ENCODE peak calls at places on chromosomes 11 and 22, in five cellular contexts. C is mucosa of descending colon, D is cardiac fibroblast, K is astrocyte of the spinal cord, Z is psoas muscle. P is an unnamed sample.

GRCh38 chr11:65166893-65167292 is 3.1 kb upstream of the SPDYC start:
- DNase-seq in D (no peak), C (no peak), Z (no peak), K (no peak), P (no peak)

GRCh38 chr11:91872216-91872615 is 352.4 kb upstream of the FAT3 start:
- DNase-seq in C (no peak), Z (no peak), D (no peak), K (no peak), P (no peak)

GRCh38 chr22:20014526-20015186 is 2.0 kb downstream of the ARVCF start:
- DNase-seq in C (peak), D (no peak), K (no peak), Z (peak), P (no peak)

GRCh38 chr11:8368772-8369171 is 105.1 kb upstream of the LMO1 start:
- DNase-seq in K (no peak), C (no peak), D (no peak), Z (no peak), P (no peak)

GRCh38 chr11:12180257-12181205 is 70.1 kb downstream of the MICAL2 start:
- DNase-seq in D (peak), C (no peak), K (no peak), Z (no peak), P (no peak)

GRCh38 chr11:1072821-1073231 is 1.8 kb upstream of the MUC2 start:
- DNase-seq in C (no peak), K (no peak), D (no peak), Z (peak), P (no peak)

GRCh38 chr11:72160319-72160718 is 24.8 kb downstream of the FOLR3 start:
- DNase-seq in D (no peak), Z (no peak), K (no peak), C (no peak), P (no peak)

GRCh38 chr11:33892906-33893594 is 1.2 kb upstream of the LMO2 start:
- DNase-seq in D (no peak), K (no peak), C (no peak), Z (no peak), P (no peak)

GRCh38 chr11:3856856-3857553 is 1.5 kb downstream of the STIM1 start:
- DNase-seq in Z (no peak), C (no peak), K (no peak), D (no peak), P (no peak)

GRCh38 chr22:50585238-50585637 is 2.6 kb upstream of the CHKB start:
- DNase-seq in K (no peak), Z (no peak), C (no peak), D (no peak), P (no peak)

GRCh38 chr22:32764330-32765116 is 37.0 kb upstream of the TIMP3 start:
- DNase-seq in D (peak), K (peak), Z (peak), C (peak), P (no peak)

GRCh38 chr11:17257200-17257599 is 19.3 kb upstream of the NUCB2 start:
- DNase-seq in K (peak), C (no peak), D (peak), Z (no peak), P (no peak)

GRCh38 chr22:32482708-32483107 is 8.1 kb downstream of the FBXO7 start:
- DNase-seq in C (no peak), D (no peak), K (peak), Z (no peak), P (no peak)

GRCh38 chr11:30960387-30960992 is 374.3 kb upstream of the MPPED2 start:
- DNase-seq in C (no peak), K (peak), D (peak), Z (no peak), P (peak)

GRCh38 chr11:70050243-70050642 is 27.9 kb upstream of the ANO1 start:
- DNase-seq in C (no peak), K (no peak), D (no peak), Z (no peak), P (no peak)

GRCh38 chr11:34364102-34364501 is 6.3 kb upstream of the ABTB2 start:
- DNase-seq in K (peak), C (no peak), Z (no peak), D (peak), P (peak)

GRCh38 chr22:36347094-36347493 is 40.7 kb downstream of the MYH9 start:
- DNase-seq in K (peak), C (peak), D (peak), Z (no peak), P (no peak)

GRCh38 chr11:67031791-67032561 is 9.0 kb downstream of the SYT12 start:
- DNase-seq in C (no peak), K (peak), Z (no peak), D (peak), P (peak)

GRCh38 chr11:68330700-68331337 is 18.4 kb downstream of the LRP5 start:
- DNase-seq in C (no peak), D (no peak), K (no peak), Z (no peak), P (no peak)

GRCh38 chr11:69661413-69661715 is 13.8 kb downstream of the LTO1 start:
- DNase-seq in D (no peak), K (no peak), C (no peak), Z (peak), P (no peak)

GRCh38 chr22:42868751-42869251 is 11.7 kb upstream of the ARFGAP3 start:
- DNase-seq in K (peak), D (no peak), C (no peak), Z (peak), P (peak)

GRCh38 chr22:22154068-22154467 is 90.5 kb upstream of the VPREB1 start:
- DNase-seq in C (no peak), Z (no peak), K (no peak), D (no peak), P (no peak)

GRCh38 chr11:3132271-3132781 is 32.8 kb downstream of the OSBPL5 start:
- DNase-seq in Z (no peak), C (no peak), K (no peak), D (no peak), P (no peak)

GRCh38 chr11:7577883-7578242 is 64.1 kb downstream of the PPFIBP2 start:
- DNase-seq in Z (no peak), D (peak), C (no peak), K (peak), P (no peak)

GRCh38 chr11:128290106-128290840 is 297.1 kb downstream of the ETS1 start:
- DNase-seq in Z (peak), D (peak), K (peak), C (peak), P (peak)
- TF ChIP-seq CTCF in Z (peak), D (peak), K (peak), C (peak), P (peak)

GRCh38 chr22:38986629-38987028 is 4.5 kb downstream of the APOBEC3B start:
- DNase-seq in Z (peak), C (no peak), D (no peak), K (no peak), P (no peak)

GRCh38 chr22:38982008-38982927 is at the start of gene APOBEC3B:
- DNase-seq in Z (peak), K (peak), C (peak), D (peak), P (peak)

GRCh38 chr22:38984224-38984623 is 2.1 kb downstream of the APOBEC3B start:
- DNase-seq in K (no peak), C (no peak), D (no peak), Z (no peak), P (no peak)

GRCh38 chr22:38981659-38982007 is 514 bp upstream of the APOBEC3B start:
- DNase-seq in Z (peak), D (no peak), C (no peak), K (peak), P (no peak)

GRCh38 chr22:38981005-38981658 is 1.0 kb upstream of the APOBEC3B start:
- DNase-seq in K (no peak), D (peak), C (no peak), Z (peak), P (no peak)
- H3K4me3 ChIP-seq in K (no peak), D (no peak), C (no peak), Z (peak), P (no peak)

DNA sequence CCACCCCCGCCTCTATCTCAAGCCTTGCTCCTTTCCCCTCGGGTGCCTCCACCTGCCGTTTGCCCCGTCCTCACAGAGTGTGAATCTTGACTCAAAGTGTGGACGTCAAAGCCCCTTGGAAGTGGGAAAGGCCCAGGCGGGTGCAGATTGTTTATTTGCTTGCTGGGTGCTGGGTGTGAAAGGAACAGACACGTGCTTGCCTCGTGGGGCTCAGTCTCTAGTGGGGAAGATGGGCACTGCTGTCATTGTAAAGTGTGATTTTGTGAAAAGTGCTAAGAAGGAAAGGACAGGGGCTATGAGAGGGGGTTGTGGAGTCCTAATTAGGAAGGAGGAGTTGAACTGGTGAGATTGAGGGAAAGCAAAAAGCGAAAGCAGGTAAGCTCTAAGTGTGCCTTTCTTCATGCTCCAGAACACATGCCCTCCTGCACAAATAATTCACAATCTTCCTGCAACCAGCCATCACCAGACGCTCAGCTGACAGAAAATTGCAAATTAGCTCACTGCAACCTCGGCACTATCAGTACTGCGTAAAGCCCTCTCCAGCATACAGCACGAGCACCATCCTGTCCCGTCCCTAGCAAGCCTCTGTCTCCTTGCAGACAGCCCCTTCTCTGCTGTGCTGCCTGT is 9.7 kb upstream of the GCAT start:
- DNase-seq in K (no peak), Z (no peak), D (no peak), C (no peak), P (no peak)
- TF ChIP-seq CTCF in K (no peak), Z (no peak), D (no peak), C (no peak), P (no peak)

GRCh38 chr22:46946383-46946965 is 184.0 kb downstream of the TBC1D22A start:
- DNase-seq in C (no peak), K (no peak), Z (no peak), D (no peak), P (no peak)

GRCh38 chr22:46945481-46945880 is 183.0 kb downstream of the TBC1D22A start:
- DNase-seq in Z (no peak), K (no peak), C (no peak), D (no peak), P (no peak)

GRCh38 chr22:46937939-46938338 is 175.5 kb downstream of the TBC1D22A start:
- DNase-seq in K (no peak), D (no peak), C (no peak), Z (no peak), P (no peak)

GRCh38 chr22:46942816-46943783 is 180.7 kb downstream of the TBC1D22A start:
- DNase-seq in C (no peak), Z (peak), D (peak), K (no peak), P (no peak)

DNA sequence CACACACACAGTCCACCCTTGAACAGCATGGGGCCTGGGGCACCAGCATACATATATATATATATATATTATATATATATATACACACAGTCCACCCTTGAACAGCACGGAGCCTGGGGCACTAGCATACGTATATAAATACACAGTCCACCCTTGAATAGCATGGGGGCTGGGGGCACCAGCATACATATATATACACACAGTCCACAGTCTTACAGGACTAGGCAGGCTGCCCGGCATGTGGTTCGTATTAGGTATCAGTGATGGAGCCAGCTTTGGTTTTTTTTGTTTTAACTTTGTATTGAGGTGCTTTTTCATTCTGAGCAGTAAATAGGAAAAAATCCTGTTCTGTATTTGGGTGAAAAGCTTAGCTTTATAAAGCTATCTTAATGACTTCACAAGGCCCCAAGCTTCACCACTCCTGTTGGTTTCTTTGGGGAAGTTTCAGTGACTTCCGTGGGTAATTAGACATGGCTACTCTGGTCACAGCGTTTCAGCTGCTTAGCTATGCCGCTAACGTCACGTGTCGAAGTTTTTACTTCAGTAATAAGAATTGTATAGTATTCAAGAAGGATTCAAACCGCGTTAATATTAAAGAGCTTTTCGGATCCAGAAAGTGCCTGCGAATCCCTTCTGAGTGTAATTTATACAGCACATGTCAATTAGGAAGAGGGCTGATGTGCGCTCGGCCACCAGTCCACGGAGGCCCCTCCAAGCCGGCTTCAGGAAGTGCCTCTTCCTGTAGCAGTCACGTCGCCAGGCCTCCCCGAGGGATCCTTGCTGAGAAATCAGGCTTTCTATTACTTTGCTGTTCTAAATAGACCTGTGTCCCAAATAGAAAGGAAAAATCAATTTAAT is 179.7 kb downstream of the TBC1D22A start:
- DNase-seq in C (no peak), D (no peak), K (no peak), Z (no peak), P (peak)
- H3K4me3 ChIP-seq in C (no peak), D (no peak), K (no peak), Z (peak), P (no peak)

DNA sequence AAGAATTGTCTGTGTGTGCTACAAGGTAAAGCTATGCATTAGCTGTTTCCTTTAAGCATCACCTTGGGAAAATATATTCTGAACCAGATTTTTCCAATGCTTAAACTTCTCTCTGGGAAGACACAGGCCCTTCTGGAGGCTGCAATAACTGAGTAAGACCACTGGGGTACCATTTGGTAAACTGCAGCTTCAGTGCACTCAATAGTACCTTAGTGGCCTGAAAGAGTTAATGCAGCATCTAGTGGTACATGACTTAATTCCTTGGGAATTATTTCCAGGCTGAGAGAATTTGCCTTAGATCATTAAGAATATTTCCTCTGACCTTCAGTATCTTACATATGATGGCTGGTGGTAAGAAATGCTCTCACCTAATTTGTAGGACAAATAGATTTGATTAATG is 727.4 kb downstream of the DLG2 start:
- DNase-seq in K (peak), Z (no peak), D (no peak), C (no peak), P (no peak)
- TF ChIP-seq CTCF in K (peak), Z (no peak), D (peak), C (no peak), P (peak)

GRCh38 chr11:107563702-107564101 is 1.8 kb downstream of the ALKBH8 start:
- DNase-seq in Z (no peak), C (no peak), D (peak), K (peak), P (peak)

GRCh38 chr11:107567739-107568335 is 2.3 kb upstream of the ALKBH8 start:
- DNase-seq in C (no peak), K (no peak), D (no peak), Z (no peak), P (no peak)

GRCh38 chr11:107564877-107565218 is 687 bp downstream of the ALKBH8 start:
- DNase-seq in Z (no peak), K (no peak), D (no peak), C (no peak), P (no peak)

GRCh38 chr11:107565219-107565937 is at the start of gene ALKBH8:
- DNase-seq in K (peak), C (peak), Z (peak), D (peak), P (peak)

DNA sequence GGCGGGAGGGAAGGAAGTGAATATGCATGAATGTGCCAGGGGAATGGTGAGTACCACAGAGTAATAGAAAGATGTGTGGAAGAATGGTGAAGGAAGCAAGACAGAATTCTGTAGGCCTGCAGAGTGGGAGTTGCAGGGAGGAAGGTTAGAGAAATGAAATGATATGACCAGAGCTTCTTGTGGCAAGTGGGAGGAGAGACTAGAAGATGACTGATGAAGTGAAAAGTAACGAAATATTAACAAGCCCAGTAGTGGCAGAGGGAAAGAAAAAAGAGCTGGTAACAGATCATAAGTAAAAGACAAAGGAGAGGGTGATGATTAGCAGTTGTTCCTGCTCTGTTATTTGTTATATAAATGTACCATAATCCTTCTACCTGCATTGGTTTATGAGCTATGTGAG is 1.0 kb upstream of the ALKBH8 start:
- DNase-seq in K (no peak), Z (no peak), D (no peak), C (no peak), P (no peak)
- H3K4me3 ChIP-seq in K (no peak), Z (no peak), D (no peak), C (no peak), P (no peak)

P was measured in astrocyte of the cerebellum.